ENCODE peak calls at places on chromosome 13, in five cellular contexts. A, T, C, L and W are unnamed samples. For H3K4me1, the result is how much of the 10 kb centered on the place peaks cover.

GRCh38 chr13:99662678-99663077 is 161.4 kb downstream of the TM9SF2 start:
- DNase-seq in A (peak), T (no peak), C (no peak), L (no peak), W (no peak)

GRCh38 chr13:33761744-33762143 is 56.2 kb upstream of the RFC3 start:
- DNase-seq in A (peak), T (no peak), C (peak), L (no peak), W (no peak)

GRCh38 chr13:31172535-31172934 is 10.8 kb upstream of the HSPH1 start:
- DNase-seq in A (peak), T (no peak), C (peak), L (peak), W (no peak)

GRCh38 chr13:72295173-72295572 is 428.2 kb upstream of the DACH1 start:
- DNase-seq in A (no peak), T (no peak), C (no peak), L (peak), W (no peak)

GRCh38 chr13:107461751-107462150 is 753.6 kb downstream of the LIG4 start:
- DNase-seq in A (no peak), T (no peak), C (no peak), L (peak), W (no peak)

GRCh38 chr13:79668353-79668752 is 187.4 kb downstream of the NDFIP2 start:
- DNase-seq in A (no peak), T (no peak), C (no peak), L (no peak), W (no peak)

GRCh38 chr13:21330126-21330861 is 128.8 kb downstream of the ZDHHC20 start:
- DNase-seq in A (no peak), T (no peak), C (no peak), L (no peak), W (no peak)

GRCh38 chr13:76754414-76754813 is 131.8 kb downstream of the KCTD12 start:
- DNase-seq in A (no peak), T (no peak), C (no peak), L (peak), W (no peak)

GRCh38 chr13:109922518-109922917 is 136.1 kb upstream of the IRS2 start:
- DNase-seq in A (no peak), T (no peak), C (no peak), L (no peak), W (no peak)

GRCh38 chr13:91946498-91947070 is 548.2 kb downstream of the GPC5 start:
- DNase-seq in A (peak), T (no peak), C (peak), L (peak), W (no peak)

GRCh38 chr13:67754016-67754415 is 523.9 kb upstream of the PCDH9 start:
- DNase-seq in A (no peak), T (no peak), C (no peak), L (no peak), W (no peak)

GRCh38 chr13:22945321-22946226 is 235.2 kb upstream of the SGCG start:
- DNase-seq in A (no peak), T (no peak), C (no peak), L (no peak), W (no peak)

GRCh38 chr13:71624641-71625040 is 242.4 kb downstream of the DACH1 start:
- DNase-seq in A (no peak), T (no peak), C (no peak), L (peak), W (no peak)

GRCh38 chr13:24038846-24039330 is 121.6 kb upstream of the SPATA13 start:
- DNase-seq in A (peak), T (no peak), C (no peak), L (no peak), W (no peak)

GRCh38 chr13:101150998-101151397 is 265.3 kb downstream of the NALCN start:
- DNase-seq in A (no peak), T (no peak), C (no peak), L (peak), W (no peak)

GRCh38 chr13:40973409-40973808 is 45.7 kb downstream of the ELF1 start:
- DNase-seq in A (no peak), T (no peak), C (no peak), L (no peak), W (no peak)

GRCh38 chr13:25659091-25659502 is 287.3 kb downstream of the ATP8A2 start:
- DNase-seq in A (no peak), T (no peak), C (no peak), L (no peak), W (no peak)

GRCh38 chr13:20073775-20074174 is 87.1 kb downstream of the GJA3 start:
- DNase-seq in A (no peak), T (no peak), C (no peak), L (no peak), W (no peak)

GRCh38 chr13:99990045-99990977 is 8.7 kb downstream of the ZIC2 start:
- DNase-seq in A (no peak), T (no peak), C (no peak), L (no peak), W (peak)

GRCh38 chr13:20465218-20465879 is 60.3 kb downstream of the CRYL1 start:
- DNase-seq in A (no peak), T (no peak), C (peak), L (no peak), W (no peak)

GRCh38 chr13:73406454-73406853 is 347.6 kb downstream of the KLF5 start:
- DNase-seq in A (no peak), T (no peak), C (no peak), L (no peak), W (no peak)

GRCh38 chr13:47932953-47933687 is 68.0 kb downstream of the SUCLA2 start:
- DNase-seq in A (peak), T (no peak), C (no peak), L (no peak), W (no peak)
- TF ChIP-seq JUN in A (no peak), T (no peak), C (no peak), L (no peak), W (no peak)

GRCh38 chr13:52029569-52029968 is 5.1 kb downstream of the UTP14C start:
- DNase-seq in A (no peak), T (no peak), C (no peak), L (no peak), W (no peak)
- H3K4me1 ChIP-seq in A (under half), T (under half), C (under half), L (under half), W (under half)

DNA sequence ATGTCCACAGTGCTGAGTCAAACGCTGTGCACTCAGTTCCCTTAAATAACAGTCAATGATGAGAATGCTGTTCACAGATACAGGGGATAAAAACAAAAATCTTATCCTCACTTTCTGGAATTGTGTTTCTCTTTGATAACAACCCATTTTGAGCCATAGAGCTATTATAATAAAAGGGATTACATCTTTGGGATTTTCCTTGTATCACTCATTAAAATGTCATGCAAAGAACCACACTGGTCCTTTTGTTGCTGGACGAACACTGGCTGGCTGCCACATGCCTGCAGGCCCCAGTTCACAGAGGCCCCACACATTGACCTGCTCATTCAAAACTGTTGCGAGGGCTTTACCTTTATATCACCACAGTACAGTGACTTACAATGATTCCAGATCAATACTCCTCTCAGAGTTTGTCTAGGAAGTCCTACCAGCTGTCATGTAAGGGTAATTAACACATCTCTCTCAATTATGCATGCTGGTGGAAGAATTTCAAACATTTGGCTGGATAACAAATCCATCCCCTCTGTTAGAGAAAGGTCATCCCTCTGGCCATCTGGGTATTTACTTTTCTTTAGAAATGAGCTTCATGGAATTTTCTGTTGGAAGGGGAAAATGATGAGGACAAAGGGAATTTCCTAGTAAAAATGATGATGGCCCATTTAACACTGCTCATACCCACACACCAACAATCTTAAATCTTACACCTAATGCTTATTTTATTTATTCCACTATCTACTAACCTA is 85.9 kb downstream of the MBNL2 start:
- DNase-seq in A (peak), T (no peak), C (peak), L (peak), W (no peak)
- TF ChIP-seq JUN in A (no peak), T (no peak), C (peak), L (peak), W (no peak)

GRCh38 chr13:46180393-46180792 is 1.6 kb downstream of the LCP1 start:
- DNase-seq in A (no peak), T (no peak), C (no peak), L (no peak), W (no peak)
- H3K4me1 ChIP-seq in A (under half), T (under half), C (under half), L (under half), W (under half)